ENCODE peak calls at places on chromosome 14, in ten cellular contexts. Y, J, H, L, S, K, M, N, D and P are unnamed samples.

GRCh38 chr14:51547260-51547659 is 104.5 kb upstream of the FRMD6 start:
- DNase-seq in M (peak; percentile 100), Y (peak; percentile 68), K (peak; percentile 74), D (peak; percentile 62), L (peak; percentile 40), N (peak; percentile 98), S (no peak), J (no peak), H (peak; percentile 83), P (peak; percentile 83)

GRCh38 chr14:54094765-54095164 is 138.1 kb upstream of the BMP4 start:
- DNase-seq in H (no peak), D (no peak), M (no peak), S (no peak), N (peak; percentile 13), Y (no peak), J (no peak), L (no peak), K (no peak), P (no peak)

GRCh38 chr14:96091149-96091693 is 52.1 kb downstream of the C14orf132 start:
- DNase-seq in K (peak; percentile 62), L (no peak), J (no peak), N (no peak), M (no peak), D (no peak), S (peak; percentile 55), Y (no peak), H (no peak), P (no peak)

GRCh38 chr14:73786942-73787759 is 64.5 kb upstream of the PTGR2 start:
- DNase-seq in M (peak; percentile 35), J (peak; percentile 66), S (peak; percentile 95), H (peak; percentile 85), N (peak; percentile 76), K (peak; percentile 85), D (peak; percentile 83), Y (no peak), L (peak; percentile 71), P (peak; percentile 8)

GRCh38 chr14:67343601-67344230 is 15.9 kb downstream of the ATP6V1D start:
- DNase-seq in N (no peak), D (no peak), M (no peak), J (no peak), K (no peak), L (no peak), S (no peak), Y (no peak), H (no peak), P (no peak)

GRCh38 chr14:67492538-67492937 is 4.0 kb upstream of the TMEM229B start:
- DNase-seq in M (no peak), J (no peak), N (no peak), K (no peak), D (no peak), L (no peak), H (no peak), Y (no peak), S (no peak), P (no peak)

GRCh38 chr14:96693252-96693820 is 103.8 kb upstream of the VRK1 start:
- DNase-seq in N (no peak), S (no peak), D (no peak), M (no peak), L (no peak), H (no peak), Y (no peak), K (no peak), J (no peak), P (no peak)

GRCh38 chr14:67650161-67650560 is 24.3 kb downstream of the VTI1B start:
- DNase-seq in M (no peak), S (no peak), H (no peak), D (no peak), L (no peak), N (peak; percentile 28), K (no peak), Y (no peak), J (no peak), P (no peak)

GRCh38 chr14:57574617-57575288 is 81.1 kb upstream of the CCDC198 start:
- DNase-seq in Y (no peak), J (no peak), K (no peak), D (no peak), L (no peak), M (no peak), H (no peak), S (no peak), N (no peak), P (no peak)

GRCh38 chr14:59301354-59301753 is 112.9 kb downstream of the DAAM1 start:
- DNase-seq in D (no peak), K (no peak), J (no peak), N (no peak), L (no peak), S (peak; percentile 77), M (no peak), Y (no peak), H (no peak), P (no peak)

GRCh38 chr14:102507026-102507860 is 2.3 kb downstream of the ANKRD9 start:
- DNase-seq in Y (no peak), S (no peak), M (no peak), H (no peak), K (no peak), J (no peak), L (no peak), D (no peak), N (no peak), P (no peak)

GRCh38 chr14:90782892-90783291 is 33.3 kb downstream of the TTC7B start:
- DNase-seq in Y (no peak), S (no peak), J (no peak), D (no peak), H (peak; percentile 13), K (peak; percentile 34), M (no peak), N (no peak), L (no peak), P (no peak)

GRCh38 chr14:90781876-90782275 is 34.4 kb downstream of the TTC7B start:
- DNase-seq in M (no peak), L (no peak), D (no peak), H (no peak), S (peak; percentile 16), K (peak; percentile 23), N (no peak), Y (no peak), J (no peak), P (no peak)

GRCh38 chr14:90783344-90783743 is 32.9 kb downstream of the TTC7B start:
- DNase-seq in D (no peak), M (no peak), K (peak; percentile 13), L (no peak), H (no peak), N (no peak), S (no peak), J (no peak), Y (no peak), P (no peak)

GRCh38 chr14:90780519-90780918 is 35.7 kb downstream of the TTC7B start:
- DNase-seq in J (no peak), N (no peak), D (no peak), L (no peak), M (no peak), H (no peak), Y (no peak), K (peak; percentile 32), S (peak; percentile 51), P (no peak)

GRCh38 chr14:90781344-90781761 is 34.9 kb downstream of the TTC7B start:
- DNase-seq in D (no peak), Y (no peak), L (no peak), J (no peak), N (peak; percentile 85), M (peak; percentile 71), H (no peak), S (no peak), K (peak; percentile 17), P (no peak)
- H3K36me3 ChIP-seq in D (peaks cover 2% of the 10 kb centered on the region), Y (no peaks in the 10 kb centered on the region), L (no peaks in the 10 kb centered on the region), J (no peaks in the 10 kb centered on the region), N (no peaks in the 10 kb centered on the region), M (peaks cover 22% of the 10 kb centered on the region), H (no peaks in the 10 kb centered on the region), S (no peaks in the 10 kb centered on the region), K (no peaks in the 10 kb centered on the region), P (peaks cover 2% of the 10 kb centered on the region)

DNA sequence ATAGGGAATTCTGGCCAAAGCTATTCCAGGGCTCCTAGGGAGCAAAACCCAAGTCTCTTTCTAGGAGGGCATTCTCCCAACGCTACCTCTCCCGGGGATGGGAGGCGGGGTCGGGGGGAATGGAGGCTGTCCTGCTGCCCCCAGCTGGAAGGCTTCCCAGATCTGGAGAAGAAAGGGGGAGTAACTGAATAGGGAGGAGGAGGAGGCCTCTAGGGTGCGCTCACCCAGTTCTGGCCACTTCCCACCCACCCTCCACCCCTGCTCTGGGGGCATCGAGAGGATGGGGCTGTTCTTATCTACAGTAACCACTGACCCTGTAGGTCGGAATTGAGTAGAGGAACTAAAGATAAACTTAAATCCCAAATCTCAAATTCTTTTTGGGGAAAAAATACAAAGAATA is 577 bp upstream of the RNASE1 start:
- DNase-seq in N (no peak), K (no peak), J (no peak), M (no peak), Y (no peak), D (no peak), S (no peak), H (no peak), L (peak; percentile 19), P (no peak)
- H3K4me1 ChIP-seq in N (no peaks in the 10 kb centered on the region), K (no peaks in the 10 kb centered on the region), J (no peaks in the 10 kb centered on the region), M (no peaks in the 10 kb centered on the region), Y (no peaks in the 10 kb centered on the region), D (no peaks in the 10 kb centered on the region), S (peaks cover 48% of the 10 kb centered on the region), H (peaks cover 15% of the 10 kb centered on the region), L (peaks cover 21% of the 10 kb centered on the region), P (no peaks in the 10 kb centered on the region)

DNA sequence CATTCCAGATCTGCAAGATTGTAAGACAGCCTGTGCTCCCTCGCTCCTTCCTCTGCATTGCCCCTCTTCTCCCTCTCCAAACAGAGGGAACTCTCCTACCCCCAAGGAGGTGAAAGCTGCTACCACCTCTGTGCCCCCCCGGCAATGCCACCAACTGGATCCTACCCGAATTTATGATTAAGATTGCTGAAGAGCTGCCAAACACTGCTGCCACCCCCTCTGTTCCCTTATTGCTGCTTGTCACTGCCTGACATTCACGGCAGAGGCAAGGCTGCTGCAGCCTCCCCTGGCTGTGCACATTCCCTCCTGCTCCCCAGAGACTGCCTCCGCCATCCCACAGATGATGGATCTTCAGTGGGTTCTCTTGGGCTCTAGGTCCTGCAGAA is 37.4 kb downstream of the DAD1 start:
- DNase-seq in N (no peak), M (no peak), S (no peak), L (no peak), J (no peak), K (no peak), H (no peak), Y (no peak), D (no peak), P (peak; percentile 69)
- H3K36me3 ChIP-seq in N (no peaks in the 10 kb centered on the region), M (no peaks in the 10 kb centered on the region), S (no peaks in the 10 kb centered on the region), L (no peaks in the 10 kb centered on the region), J (peaks cover 55% of the 10 kb centered on the region), K (no peaks in the 10 kb centered on the region), H (no peaks in the 10 kb centered on the region), Y (no peaks in the 10 kb centered on the region), D (no peaks in the 10 kb centered on the region), P (peaks cover 23% of the 10 kb centered on the region)

DNA sequence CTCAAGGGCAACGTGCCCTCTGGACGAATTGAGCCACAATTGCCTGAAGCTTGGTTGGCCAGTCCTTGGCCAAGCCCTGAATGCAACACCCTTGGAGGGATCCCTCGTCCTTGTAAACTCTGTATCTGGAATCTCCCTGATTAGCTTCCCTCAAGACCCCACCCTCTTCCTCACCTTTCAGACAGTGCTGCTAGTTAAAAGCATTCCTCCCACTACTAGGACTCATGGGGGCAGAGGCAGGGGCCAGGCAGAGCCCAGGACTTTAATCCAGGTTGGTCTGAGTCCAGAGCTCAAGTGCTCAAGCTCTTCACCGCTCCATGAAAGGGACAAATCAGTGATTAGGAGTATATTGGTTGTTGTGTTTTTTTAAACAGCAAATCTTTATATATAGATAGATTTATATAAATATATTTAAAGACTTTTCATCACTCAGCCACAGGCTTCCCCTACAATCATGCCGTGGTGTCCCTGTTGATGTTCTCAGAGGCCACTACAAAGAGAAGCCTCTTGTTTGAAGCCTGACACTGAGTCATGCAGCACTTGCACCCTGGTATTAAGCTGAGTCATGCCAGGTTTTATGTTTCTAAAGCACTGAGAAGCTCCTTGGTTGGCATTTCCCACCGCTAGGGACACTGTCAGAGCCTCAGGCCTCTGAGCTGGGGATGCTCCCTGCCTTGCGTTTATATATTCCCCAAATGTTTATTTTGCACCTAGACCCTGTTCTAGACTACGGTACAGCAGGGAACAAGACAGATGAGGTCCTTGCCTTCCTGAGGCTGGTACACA is 53.8 kb upstream of the GSC start:
- DNase-seq in M (no peak), L (no peak), D (no peak), K (no peak), N (peak; percentile 38), Y (peak; percentile 76), H (no peak), S (no peak), J (no peak), P (peak; percentile 62)
- H3K4me1 ChIP-seq in M (no peaks in the 10 kb centered on the region), L (peaks cover 5% of the 10 kb centered on the region), D (no peaks in the 10 kb centered on the region), K (no peaks in the 10 kb centered on the region), N (no peaks in the 10 kb centered on the region), Y (peaks cover 9% of the 10 kb centered on the region), H (peaks cover 18% of the 10 kb centered on the region), S (no peaks in the 10 kb centered on the region), J (no peaks in the 10 kb centered on the region), P (peaks cover 7% of the 10 kb centered on the region)